ENCODE peak calls at places on chromosomes 5 and 9, in ten cellular contexts. E, Z, I, T, M, J, B, X, A and D are unnamed samples.

GRCh38 chr5:71932649-71933338 is 174.5 kb upstream of the MAP1B start:
- DNase-seq in E (peak; percentile 29), Z (peak; percentile 75), I (peak; percentile 73), T (peak; percentile 81), M (no peak), J (no peak), B (no peak), X (peak; percentile 40), A (peak; percentile 24), D (peak; percentile 94)

GRCh38 chr9:80649001-80649420 is 1040.3 kb downstream of the TLE1 start:
- DNase-seq in E (no peak), Z (peak; percentile 5), I (no peak), T (no peak), M (no peak), J (no peak), B (no peak), X (no peak), A (no peak), D (peak; percentile 94)

GRCh38 chr5:109016300-109016699 is 268.6 kb downstream of the FER start:
- DNase-seq in E (no peak), Z (no peak), I (no peak), T (no peak), M (no peak), J (no peak), B (no peak), X (no peak), A (peak; percentile 12), D (peak; percentile 55)

GRCh38 chr5:126490167-126490937 is 67.1 kb downstream of the GRAMD2B start:
- DNase-seq in E (no peak), Z (peak; percentile 56), I (peak; percentile 63), T (no peak), M (peak; percentile 88), J (peak; percentile 69), B (no peak), X (no peak), A (peak; percentile 43), D (no peak)

GRCh38 chr5:167855818-167856217 is 435.6 kb upstream of the WWC1 start:
- DNase-seq in E (no peak), Z (no peak), I (no peak), T (no peak), M (no peak), J (no peak), B (no peak), X (no peak), A (no peak), D (no peak)

GRCh38 chr5:4212071-4212739 is 616.6 kb downstream of the IRX1 start:
- DNase-seq in E (no peak), Z (no peak), I (no peak), T (no peak), M (no peak), J (no peak), B (no peak), X (no peak), A (no peak), D (no peak)

GRCh38 chr5:39794511-39794910 is 369.7 kb upstream of the DAB2 start:
- DNase-seq in E (no peak), Z (no peak), I (no peak), T (no peak), M (no peak), J (no peak), B (no peak), X (no peak), A (peak; percentile 49), D (no peak)

GRCh38 chr5:77360381-77360780 is 131.7 kb downstream of the WDR41 start:
- DNase-seq in E (no peak), Z (no peak), I (no peak), T (no peak), M (no peak), J (no peak), B (no peak), X (no peak), A (no peak), D (no peak)

GRCh38 chr5:143717400-143717799 is 94.6 kb upstream of the HMHB1 start:
- DNase-seq in E (no peak), Z (no peak), I (no peak), T (no peak), M (no peak), J (no peak), B (no peak), X (no peak), A (peak; percentile 11), D (peak; percentile 92)

GRCh38 chr9:129143031-129143441 is 31.8 kb downstream of the PTPA start:
- DNase-seq in E (peak; percentile 91), Z (peak; percentile 88), I (peak; percentile 95), T (peak; percentile 92), M (peak; percentile 98), J (peak; percentile 90), B (peak; percentile 92), X (peak; percentile 88), A (peak; percentile 90), D (peak; percentile 97)

GRCh38 chr5:178435321-178436238 is 154.6 kb downstream of the COL23A1 start:
- DNase-seq in E (no peak), Z (no peak), I (no peak), T (no peak), M (peak; percentile 70), J (no peak), B (no peak), X (no peak), A (no peak), D (no peak)

GRCh38 chr5:25006734-25007133 is 362.0 kb upstream of the CDH10 start:
- DNase-seq in E (no peak), Z (peak; percentile 76), I (no peak), T (no peak), M (no peak), J (no peak), B (no peak), X (no peak), A (peak; percentile 69), D (peak; percentile 1)

GRCh38 chr5:15191012-15191411 is 309.0 kb upstream of the FBXL7 start:
- DNase-seq in E (no peak), Z (no peak), I (no peak), T (no peak), M (no peak), J (no peak), B (no peak), X (no peak), A (no peak), D (peak; percentile 39)

GRCh38 chr5:173028811-173029327 is 27.3 kb upstream of the CREBRF start:
- DNase-seq in E (no peak), Z (no peak), I (no peak), T (no peak), M (no peak), J (no peak), B (no peak), X (no peak), A (no peak), D (no peak)

GRCh38 chr5:10229306-10230048 is 20.2 kb downstream of the ATPSCKMT start:
- DNase-seq in E (no peak), Z (peak; percentile 18), I (no peak), T (no peak), M (no peak), J (no peak), B (no peak), X (no peak), A (no peak), D (peak; percentile 33)
- TF ChIP-seq CTCF in E (no peak), Z (peak; percentile 32), I (no peak), T (no peak), M (no peak), J (no peak), B (no peak), X (no peak), A (peak; percentile 19), D (peak; percentile 37)

GRCh38 chr9:122219856-122220672 is 8.7 kb downstream of the LHX6 start:
- DNase-seq in E (no peak), Z (no peak), I (no peak), T (no peak), M (peak; percentile 83), J (no peak), B (no peak), X (no peak), A (no peak), D (peak; percentile 17)
- H3K4me3 ChIP-seq in E (peak overlapping the region; percentile 51), Z (peak overlapping the region; percentile 63), I (no peak overlapping the region), T (no peak overlapping the region), M (no peak overlapping the region), J (peak overlapping the region; percentile 61), B (no peak overlapping the region), X (no peak overlapping the region), A (no peak overlapping the region), D (no peak overlapping the region)

DNA sequence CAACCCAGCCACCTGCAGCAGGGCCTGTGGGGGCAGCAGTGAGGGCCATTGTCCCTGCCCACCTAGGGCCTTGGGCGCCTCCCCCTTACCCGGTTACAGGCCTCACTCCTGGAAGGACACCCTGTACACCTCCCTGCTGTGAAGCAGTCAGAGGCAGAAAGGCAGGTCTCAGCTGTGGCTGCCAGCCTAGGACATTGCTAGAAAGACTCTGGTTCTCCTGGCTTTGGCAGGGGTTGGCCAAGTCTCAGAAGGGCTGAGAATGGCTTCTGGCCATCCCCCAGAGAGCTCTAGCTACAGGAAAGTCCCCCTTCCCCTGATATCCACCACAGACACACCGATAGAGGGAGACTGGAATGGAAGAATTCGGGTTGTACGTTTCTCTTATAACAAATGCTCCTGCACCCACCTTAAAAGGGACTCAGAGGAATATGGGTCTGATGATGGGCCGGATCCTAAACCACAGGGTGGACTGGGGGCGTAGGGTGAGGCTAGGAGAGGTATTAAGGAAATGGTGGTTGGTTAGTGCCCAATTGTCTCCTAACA is 2.4 kb downstream of the DNAJB5 start:
- DNase-seq in E (peak; percentile 64), Z (peak; percentile 61), I (no peak), T (no peak), M (peak; percentile 84), J (no peak), B (no peak), X (no peak), A (no peak), D (no peak)
- TF ChIP-seq CTCF in E (peak; percentile 23), Z (peak; percentile 31), I (no peak), T (no peak), M (no peak), J (no peak), B (no peak), X (no peak), A (no peak), D (no peak)

DNA sequence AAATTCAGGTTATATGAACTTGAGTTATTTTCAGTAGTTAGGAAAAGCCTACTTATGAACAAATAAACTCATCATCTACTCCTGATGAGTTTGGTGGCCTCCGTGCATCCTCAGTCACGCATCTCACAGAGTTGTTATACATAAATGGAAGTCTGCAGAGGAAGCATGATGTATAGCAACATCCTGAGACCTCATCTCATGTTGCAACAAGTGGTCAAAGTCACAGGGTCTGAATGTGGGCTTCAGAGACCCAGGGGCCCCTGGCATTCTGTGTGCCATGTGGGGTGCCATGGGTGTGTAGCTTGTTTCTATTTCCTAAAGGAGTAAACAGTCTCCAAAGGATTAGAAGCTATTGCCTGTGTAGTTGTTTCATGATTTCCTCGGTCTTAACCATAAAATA is 216.5 kb downstream of the IRX2 start:
- DNase-seq in E (no peak), Z (no peak), I (no peak), T (no peak), M (no peak), J (no peak), B (no peak), X (no peak), A (no peak), D (no peak)
- H3K4me3 ChIP-seq in E (no peak overlapping the region), Z (no peak overlapping the region), I (no peak overlapping the region), T (no peak overlapping the region), M (no peak overlapping the region), J (no peak overlapping the region), B (no peak overlapping the region), X (no peak overlapping the region), A (no peak overlapping the region), D (no peak overlapping the region)